ENCODE peak calls at places on chromosomes 3 and 15, in nine cellular contexts. A is IMR-90; U is GM23248; Z is uterus; S is breast epithelium; H is mesenchymal stem cell; Y is heart right ventricle; G is CD8-positive, alpha-beta T cell; T is HCT116. N is an unnamed sample.

GRCh38 chr3:125186261-125186770 is 26.2 kb downstream of the SLC12A8 start:
- DNase-seq in A (peak; percentile 71), U (peak; percentile 67), Z (no peak), S (no peak), H (peak; percentile 50), Y (no peak), G (no peak), T (no peak), N (no peak)

GRCh38 chr3:178492496-178492895 is 43.7 kb upstream of the KCNMB2 start:
- DNase-seq in A (no peak), U (no peak), Z (no peak), S (no peak), H (no peak), Y (no peak), G (no peak), T (no peak), N (no peak)

GRCh38 chr15:50181206-50181982 is 602 bp upstream of the SLC27A2 start:
- DNase-seq in A (no peak), U (no peak), Z (no peak), S (no peak), H (no peak), Y (no peak), G (no peak), T (no peak), N (no peak)

GRCh38 chr3:156151824-156152428 is 31.5 kb downstream of the KCNAB1 start:
- DNase-seq in A (peak; percentile 69), U (peak; percentile 83), Z (peak; percentile 53), S (peak; percentile 48), H (peak; percentile 68), Y (peak; percentile 53), G (peak; percentile 25), T (peak; percentile 60), N (peak; percentile 66)

GRCh38 chr3:183328164-183328563 is 75.1 kb downstream of the B3GNT5 start:
- DNase-seq in A (no peak), U (peak; percentile 9), Z (no peak), S (no peak), H (peak; percentile 29), Y (no peak), G (no peak), T (no peak), N (no peak)

GRCh38 chr3:195717852-195718476 is 2.8 kb upstream of the MUC20 start:
- DNase-seq in A (no peak), U (no peak), Z (no peak), S (no peak), H (no peak), Y (no peak), G (no peak), T (no peak), N (no peak)

GRCh38 chr3:177673105-177673804 is 476.0 kb upstream of the TBL1XR1 start:
- DNase-seq in A (peak; percentile 97), U (peak; percentile 94), Z (no peak), S (no peak), H (peak; percentile 90), Y (peak; percentile 9), G (no peak), T (no peak), N (no peak)

GRCh38 chr3:30943206-30943605 is 48.7 kb upstream of the GADL1 start:
- DNase-seq in A (no peak), U (peak; percentile 24), Z (no peak), S (no peak), H (no peak), Y (no peak), G (no peak), T (no peak), N (no peak)

GRCh38 chr3:107028626-107029025 is 348.6 kb upstream of the CCDC54 start:
- DNase-seq in A (peak; percentile 27), U (no peak), Z (no peak), S (no peak), H (no peak), Y (no peak), G (no peak), T (no peak), N (no peak)

GRCh38 chr15:96270581-96271172 is 59.8 kb upstream of the NR2F2 start:
- DNase-seq in A (peak; percentile 79), U (peak; percentile 49), Z (no peak), S (no peak), H (peak; percentile 60), Y (no peak), G (no peak), T (peak; percentile 33), N (no peak)

GRCh38 chr15:41487802-41488201 is 5.9 kb upstream of the ITPKA start:
- DNase-seq in A (peak; percentile 21), U (no peak), Z (no peak), S (no peak), H (no peak), Y (no peak), G (no peak), T (no peak), N (no peak)

GRCh38 chr15:87762110-87762509 is 494.4 kb downstream of the NTRK3 start:
- DNase-seq in A (no peak), U (no peak), Z (no peak), S (no peak), H (peak; percentile 29), Y (peak; percentile 9), G (no peak), T (no peak), N (no peak)

GRCh38 chr3:125513490-125514115 is 6.4 kb downstream of the SNX4 start:
- DNase-seq in A (no peak), U (no peak), Z (no peak), S (no peak), H (peak; percentile 48), Y (no peak), G (no peak), T (no peak), N (no peak)

GRCh38 chr3:127630811-127631714 is 2.1 kb downstream of the PODXL2 start:
- DNase-seq in A (no peak), U (no peak), Z (no peak), S (no peak), H (no peak), Y (no peak), G (no peak), T (no peak), N (no peak)

GRCh38 chr15:93913310-93913709 is 318.1 kb upstream of the MCTP2 start:
- DNase-seq in A (no peak), U (no peak), Z (no peak), S (no peak), H (no peak), Y (no peak), G (no peak), T (no peak), N (no peak)

GRCh38 chr3:156812521-156813335 is 13.4 kb upstream of the LEKR1 start:
- DNase-seq in A (peak; percentile 63), U (peak; percentile 68), Z (no peak), S (no peak), H (peak; percentile 93), Y (no peak), G (no peak), T (no peak), N (no peak)

GRCh38 chr15:39133201-39133600 is 447.7 kb upstream of the THBS1 start:
- DNase-seq in A (peak; percentile 91), U (peak; percentile 90), Z (no peak), S (no peak), H (peak; percentile 97), Y (no peak), G (no peak), T (no peak), N (no peak)

DNA sequence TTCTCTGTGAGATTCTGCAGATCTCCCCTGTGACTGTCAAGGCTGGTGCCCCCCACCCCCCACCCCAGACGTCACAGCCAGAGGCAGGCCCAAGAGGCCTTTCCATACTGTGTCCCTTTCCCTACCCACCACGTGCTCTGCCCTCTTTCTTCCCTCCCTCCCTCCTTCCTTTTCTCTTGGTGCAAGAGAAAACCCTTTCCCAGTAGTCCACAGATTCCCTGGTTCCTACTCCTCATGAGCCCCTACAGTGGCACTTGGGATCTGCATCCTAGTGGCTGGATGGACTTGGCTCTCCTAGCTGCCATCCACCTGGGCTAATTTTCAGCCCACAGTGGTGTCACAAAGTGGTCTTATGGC is 35.1 kb downstream of the KLF13 start:
- DNase-seq in A (no peak), U (no peak), Z (no peak), S (no peak), H (no peak), Y (no peak), G (no peak), T (no peak), N (no peak)
- H3K4me1 ChIP-seq in A (peaks cover 17% of the 10 kb centered on the region), U (peaks cover 17% of the 10 kb centered on the region), Z (no peaks in the 10 kb centered on the region), S (no peaks in the 10 kb centered on the region), H (peaks cover 29% of the 10 kb centered on the region), Y (peaks cover 100% of the 10 kb centered on the region), G (peaks cover 97% of the 10 kb centered on the region), T (peaks cover 3% of the 10 kb centered on the region), N (peaks cover 99% of the 10 kb centered on the region)

GRCh38 chr3:66486187-66486586 is 14.6 kb downstream of the LRIG1 start:
- DNase-seq in A (peak; percentile 48), U (no peak), Z (no peak), S (no peak), H (peak; percentile 40), Y (no peak), G (no peak), T (no peak), N (no peak)
- H3K4me1 ChIP-seq in A (peaks cover 39% of the 10 kb centered on the region), U (peaks cover 37% of the 10 kb centered on the region), Z (peaks cover 17% of the 10 kb centered on the region), S (peaks cover 8% of the 10 kb centered on the region), H (peaks cover 23% of the 10 kb centered on the region), Y (peaks cover 84% of the 10 kb centered on the region), G (peaks cover 33% of the 10 kb centered on the region), T (no peaks in the 10 kb centered on the region), N (peaks cover 81% of the 10 kb centered on the region)

DNA sequence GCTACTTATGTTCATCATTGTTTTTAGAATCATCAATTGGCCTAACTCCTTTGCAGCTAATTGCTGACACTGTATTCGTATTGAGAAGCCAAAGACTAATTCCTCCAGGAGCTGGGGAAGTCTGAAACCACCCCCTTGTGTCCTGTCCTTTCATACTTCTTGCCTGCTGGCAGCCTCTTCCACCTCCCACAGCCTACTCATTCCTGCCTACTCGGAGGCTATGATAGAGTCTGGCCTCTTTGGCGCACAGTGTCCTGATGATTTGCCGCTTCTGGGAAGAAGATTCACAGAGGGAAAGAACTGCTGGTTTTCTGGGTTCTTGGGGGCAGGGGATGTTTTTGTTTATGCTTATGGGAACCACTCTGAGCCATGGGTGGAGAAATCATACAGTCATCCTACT is 21.9 kb upstream of the SCAANT1 start:
- DNase-seq in A (no peak), U (peak; percentile 87), Z (no peak), S (no peak), H (no peak), Y (peak; percentile 24), G (no peak), T (no peak), N (no peak)
- H3K4me1 ChIP-seq in A (peaks cover 1% of the 10 kb centered on the region), U (peaks cover 24% of the 10 kb centered on the region), Z (peaks cover 6% of the 10 kb centered on the region), S (no peaks in the 10 kb centered on the region), H (peaks cover 2% of the 10 kb centered on the region), Y (peaks cover 68% of the 10 kb centered on the region), G (peaks cover 31% of the 10 kb centered on the region), T (no peaks in the 10 kb centered on the region), N (peaks cover 36% of the 10 kb centered on the region)

DNA sequence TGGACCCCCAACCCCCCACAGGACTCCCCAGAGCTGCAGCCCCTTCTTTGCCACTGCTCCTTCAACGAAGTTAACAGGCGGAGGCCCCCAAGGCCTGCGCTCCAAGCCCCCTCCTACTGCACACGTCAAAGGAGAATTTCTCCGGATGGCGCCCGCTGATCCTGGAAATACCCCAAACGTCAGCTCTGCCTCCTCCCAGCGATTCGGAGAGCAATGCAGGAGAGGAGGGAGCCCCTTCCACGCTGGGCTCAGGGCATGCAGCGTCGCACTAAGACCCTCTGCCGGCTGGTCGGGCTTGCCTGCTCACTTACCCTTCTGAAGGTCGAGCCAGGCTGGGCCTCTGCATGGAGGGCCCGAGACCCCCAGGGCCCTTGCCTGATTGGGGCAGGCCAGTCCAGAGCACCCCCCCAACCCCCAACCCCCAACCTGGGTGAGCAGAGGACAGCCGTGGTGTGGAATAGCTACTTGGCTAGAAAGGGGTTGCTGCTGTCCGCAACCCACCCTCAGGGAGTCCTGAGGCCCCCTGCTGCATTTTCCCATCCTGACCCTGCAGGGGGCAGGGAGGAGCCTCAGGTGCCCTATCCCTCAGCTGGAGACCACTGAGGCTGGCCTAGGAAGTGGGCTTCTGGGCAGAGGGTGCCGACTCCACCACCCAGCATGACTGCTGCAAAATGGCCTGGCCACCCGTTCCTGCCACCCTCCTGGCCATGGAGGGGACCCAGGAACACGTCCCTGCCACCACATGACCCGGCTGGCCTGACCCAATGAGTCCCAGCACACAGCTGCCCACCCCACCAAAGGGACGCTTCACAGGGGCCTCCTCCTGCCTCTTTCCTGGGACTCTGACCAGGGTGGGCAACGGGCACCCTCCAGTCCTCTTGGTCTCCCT is 981 bp downstream of the ATP2B2 start:
- DNase-seq in A (no peak), U (no peak), Z (no peak), S (no peak), H (no peak), Y (no peak), G (no peak), T (no peak), N (no peak)
- H3K4me1 ChIP-seq in A (no peaks in the 10 kb centered on the region), U (no peaks in the 10 kb centered on the region), Z (no peaks in the 10 kb centered on the region), S (no peaks in the 10 kb centered on the region), H (peaks cover 9% of the 10 kb centered on the region), Y (no peaks in the 10 kb centered on the region), G (peaks cover 4% of the 10 kb centered on the region), T (no peaks in the 10 kb centered on the region), N (no peaks in the 10 kb centered on the region)

N was measured in CD8-positive, alpha-beta memory T cell.